ENCODE peak calls at places on chromosomes 5 and 9, in five cellular contexts. M, O, T, Z and I are unnamed samples.

GRCh38 chr5:66312291-66312690 is 168.2 kb downstream of the SREK1 start:
- DNase-seq in Z (no peak), M (no peak), T (no peak), O (no peak), I (no peak)

GRCh38 chr9:116327702-116328440 is 174.3 kb downstream of the PAPPA start:
- DNase-seq in Z (no peak), M (no peak), O (no peak), T (peak), I (no peak)

GRCh38 chr9:132160802-132161742 is 786 bp upstream of the NTNG2 start:
- DNase-seq in O (peak), Z (peak), M (no peak), T (peak), I (no peak)

GRCh38 chr5:44332360-44332971 is 56.8 kb downstream of the FGF10 start:
- DNase-seq in Z (no peak), M (no peak), O (peak), T (peak), I (no peak)

GRCh38 chr9:71767421-71768321 is 642 bp downstream of the CEMIP2 start:
- DNase-seq in Z (peak), M (peak), T (no peak), O (no peak), I (no peak)

GRCh38 chr5:124408738-124409453 is 337.5 kb downstream of the ZNF608 start:
- DNase-seq in T (no peak), M (no peak), O (no peak), Z (no peak), I (no peak)

GRCh38 chr9:33273972-33274328 is 9.1 kb downstream of the CHMP5 start:
- DNase-seq in O (peak), M (no peak), Z (no peak), T (no peak), I (no peak)

GRCh38 chr9:3238241-3238640 is 287.6 kb downstream of the RFX3 start:
- DNase-seq in M (no peak), O (no peak), Z (no peak), T (no peak), I (no peak)

GRCh38 chr5:160083501-160083900 is 35.7 kb downstream of the PWWP2A start:
- DNase-seq in Z (no peak), O (peak), M (no peak), T (no peak), I (no peak)

GRCh38 chr9:126057869-126058467 is 268.7 kb upstream of the MVB12B start:
- DNase-seq in T (no peak), M (no peak), O (no peak), Z (no peak), I (peak)

GRCh38 chr5:149264432-149265069 is 7.1 kb upstream of the AFAP1L1 start:
- DNase-seq in Z (peak), T (no peak), M (no peak), O (peak), I (no peak)

DNA sequence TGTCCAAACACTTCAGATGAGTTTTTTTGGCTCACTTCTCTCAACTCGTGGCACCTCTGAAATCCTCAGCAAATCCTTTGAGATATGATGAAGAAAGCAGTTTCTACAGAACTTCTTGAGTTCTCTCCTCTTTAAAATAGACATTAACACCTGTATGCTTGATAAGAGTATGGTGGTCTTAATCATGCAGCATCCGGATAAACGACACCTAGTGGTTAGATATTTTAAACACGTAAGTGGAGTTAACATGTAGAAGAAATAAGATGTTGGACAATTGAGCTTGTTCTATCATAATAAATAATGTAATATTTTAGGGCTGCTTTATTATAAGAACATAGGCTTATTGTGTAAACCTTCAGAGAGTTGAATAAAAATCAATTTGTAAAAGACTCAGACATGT is 324.8 kb downstream of the CYLC2 start:
- DNase-seq in O (no peak), T (no peak), M (no peak), Z (no peak), I (no peak)
- TF ChIP-seq CTCF in O (peak), T (no peak), M (no peak), Z (no peak), I (no peak)

DNA sequence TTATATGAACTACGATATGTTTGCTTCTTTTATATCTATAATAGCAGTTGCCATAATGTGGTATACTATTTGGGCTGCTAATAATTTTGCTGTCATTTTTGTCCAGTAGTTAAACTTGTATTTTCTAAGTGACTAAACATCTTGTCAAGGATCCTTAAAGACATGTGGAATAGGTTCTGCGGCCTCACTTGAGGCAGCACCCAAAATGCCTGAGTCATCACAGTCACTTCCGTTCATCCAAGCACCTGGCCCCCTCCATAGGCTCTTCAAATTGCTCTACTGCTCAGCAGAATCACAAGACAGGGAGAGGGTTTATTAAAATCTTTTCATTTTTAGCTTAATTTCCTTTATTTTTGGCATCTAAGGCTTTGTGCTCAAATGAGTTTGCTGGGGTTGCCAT is 259.1 kb downstream of the AOPEP start:
- DNase-seq in Z (no peak), O (no peak), M (no peak), T (no peak), I (no peak)
- H3K4me3 ChIP-seq in Z (no peak), O (no peak), M (no peak), T (no peak), I (no peak)

DNA sequence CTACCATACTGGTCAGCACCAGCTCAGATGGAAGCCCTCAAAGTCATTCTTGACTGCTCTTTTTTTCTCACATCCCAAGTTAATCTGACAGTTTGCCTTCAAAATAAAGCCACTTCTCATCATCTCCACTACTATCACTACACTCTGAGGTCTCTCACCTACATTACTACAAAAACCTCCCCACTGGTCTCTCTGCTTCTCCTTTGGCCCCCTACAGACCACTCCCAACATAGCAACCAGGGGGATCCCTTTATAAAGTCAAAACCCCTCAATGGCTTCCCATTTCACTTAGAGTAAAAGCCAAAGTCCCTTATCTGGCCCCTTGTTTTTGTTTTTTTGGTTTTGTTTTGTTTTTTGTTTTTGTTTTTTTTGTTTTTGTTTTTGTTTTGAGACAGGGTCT is 4.6 kb downstream of the ARAP3 start:
- DNase-seq in M (no peak), Z (peak), T (no peak), O (peak), I (no peak)
- TF ChIP-seq CTCF in M (no peak), Z (peak), T (no peak), O (peak), I (peak)

GRCh38 chr9:107588393-107588792 is 98.8 kb upstream of the KLF4 start:
- DNase-seq in Z (no peak), T (no peak), M (no peak), O (no peak), I (no peak)

GRCh38 chr9:107586493-107586892 is 96.9 kb upstream of the KLF4 start:
- DNase-seq in M (no peak), Z (no peak), O (no peak), T (no peak), I (no peak)

GRCh38 chr9:107584944-107585343 is 95.4 kb upstream of the KLF4 start:
- DNase-seq in T (no peak), Z (no peak), O (no peak), M (no peak), I (no peak)

GRCh38 chr9:107585465-107585864 is 95.9 kb upstream of the KLF4 start:
- DNase-seq in T (no peak), Z (no peak), M (no peak), O (no peak), I (no peak)

GRCh38 chr9:107587175-107587963 is 97.8 kb upstream of the KLF4 start:
- DNase-seq in T (no peak), O (no peak), Z (no peak), M (no peak), I (no peak)
- H3K4me3 ChIP-seq in T (no peak), O (no peak), Z (no peak), M (peak), I (no peak)

GRCh38 chr5:92568522-92568921 is 1012.5 kb downstream of the NR2F1-AS1 start:
- DNase-seq in M (no peak), O (no peak), T (no peak), Z (no peak), I (no peak)

GRCh38 chr5:92565673-92566072 is 1015.3 kb downstream of the NR2F1-AS1 start:
- DNase-seq in T (no peak), O (no peak), M (no peak), Z (no peak), I (no peak)

GRCh38 chr5:92567831-92568450 is 1013.1 kb downstream of the NR2F1-AS1 start:
- DNase-seq in M (no peak), O (no peak), Z (no peak), T (no peak), I (no peak)

GRCh38 chr5:92562065-92562464 is 1019.0 kb downstream of the NR2F1-AS1 start:
- DNase-seq in Z (no peak), T (no peak), M (no peak), O (no peak), I (no peak)

GRCh38 chr5:92566113-92566767 is 1014.8 kb downstream of the NR2F1-AS1 start:
- DNase-seq in Z (no peak), M (no peak), T (no peak), O (no peak), I (no peak)
- TF ChIP-seq CTCF in Z (no peak), M (no peak), T (no peak), O (no peak), I (no peak)

GRCh38 chr9:128149001-128149701 is at the start of gene LCN2:
- DNase-seq in O (peak), T (no peak), M (no peak), Z (no peak), I (no peak)
- H3K4me3 ChIP-seq in O (no peak), T (no peak), M (no peak), Z (no peak), I (no peak)